ENCODE peak calls at places on chromosomes 4 and X, in seven cellular contexts. One of them, this sample, is unnamed.

GRCh38 chr4:26310264-26310663 is 10.6 kb upstream of the RBPJ start:
- DNase-seq in psoas muscle: no peak
- DNase-seq in cardiac muscle cell: no peak
- DNase-seq in AG09319: no peak
- DNase-seq in RWPE1: no peak
- DNase-seq in Calu3: no peak
- DNase-seq in coronary artery: no peak
- DNase-seq in this sample: no peak

GRCh38 chrX:34585561-34585960 is 71.5 kb downstream of the TMEM47 start:
- DNase-seq in cardiac muscle cell: no peak
- DNase-seq in RWPE1: no peak
- DNase-seq in Calu3: no peak
- DNase-seq in AG09319: no peak
- DNase-seq in coronary artery: no peak
- DNase-seq in psoas muscle: no peak
- DNase-seq in this sample: no peak

GRCh38 chrX:8914636-8915035 is 113.5 kb upstream of the FAM9A start:
- DNase-seq in Calu3: no peak
- DNase-seq in coronary artery: no peak
- DNase-seq in RWPE1: no peak
- DNase-seq in psoas muscle: no peak
- DNase-seq in cardiac muscle cell: no peak
- DNase-seq in AG09319: no peak
- DNase-seq in this sample: no peak

GRCh38 chrX:102624105-102624504 is 24.8 kb downstream of the ARMCX5 start:
- DNase-seq in RWPE1: no peak
- DNase-seq in AG09319: no peak
- DNase-seq in Calu3: no peak
- DNase-seq in cardiac muscle cell: no peak
- DNase-seq in psoas muscle: no peak
- DNase-seq in coronary artery: no peak
- DNase-seq in this sample: no peak

GRCh38 chr4:84849051-84849640 is 117.3 kb downstream of the WDFY3 start:
- DNase-seq in Calu3: no peak
- DNase-seq in psoas muscle: no peak
- DNase-seq in AG09319: peak
- DNase-seq in cardiac muscle cell: no peak
- DNase-seq in coronary artery: no peak
- DNase-seq in RWPE1: no peak
- DNase-seq in this sample: no peak

GRCh38 chr4:10079951-10080873 is 36.4 kb downstream of the WDR1 start:
- DNase-seq in psoas muscle: no peak
- DNase-seq in coronary artery: no peak
- DNase-seq in RWPE1: no peak
- DNase-seq in cardiac muscle cell: no peak
- DNase-seq in AG09319: no peak
- DNase-seq in Calu3: no peak
- DNase-seq in this sample: no peak

GRCh38 chrX:49309401-49309981 is 6.0 kb downstream of the GAGE10 start:
- DNase-seq in RWPE1: no peak
- DNase-seq in AG09319: no peak
- DNase-seq in cardiac muscle cell: no peak
- DNase-seq in psoas muscle: no peak
- DNase-seq in Calu3: no peak
- DNase-seq in coronary artery: no peak
- DNase-seq in this sample: no peak

GRCh38 chr4:87251104-87251503 is 30.7 kb upstream of the KLHL8 start:
- DNase-seq in RWPE1: no peak
- DNase-seq in cardiac muscle cell: no peak
- DNase-seq in coronary artery: no peak
- DNase-seq in Calu3: no peak
- DNase-seq in AG09319: no peak
- DNase-seq in psoas muscle: no peak
- DNase-seq in this sample: no peak

GRCh38 chr4:146932111-146932510 is 13.6 kb downstream of the TTC29 start:
- DNase-seq in psoas muscle: no peak
- DNase-seq in RWPE1: no peak
- DNase-seq in AG09319: no peak
- DNase-seq in Calu3: no peak
- DNase-seq in cardiac muscle cell: no peak
- DNase-seq in coronary artery: no peak
- DNase-seq in this sample: no peak

GRCh38 chr4:128281354-128281753 is 6.3 kb downstream of the PGRMC2 start:
- DNase-seq in coronary artery: no peak
- DNase-seq in cardiac muscle cell: no peak
- DNase-seq in Calu3: no peak
- DNase-seq in psoas muscle: no peak
- DNase-seq in RWPE1: no peak
- DNase-seq in AG09319: no peak
- DNase-seq in this sample: no peak

GRCh38 chrX:72268601-72269365 is 8.3 kb downstream of the RPS4X start:
- DNase-seq in AG09319: no peak
- DNase-seq in coronary artery: no peak
- DNase-seq in RWPE1: no peak
- DNase-seq in psoas muscle: no peak
- DNase-seq in Calu3: no peak
- DNase-seq in cardiac muscle cell: no peak
- DNase-seq in this sample: no peak

GRCh38 chr4:136742330-136742729 is 790.0 kb downstream of the PCDH18 start:
- DNase-seq in psoas muscle: no peak
- DNase-seq in AG09319: no peak
- DNase-seq in RWPE1: no peak
- DNase-seq in cardiac muscle cell: no peak
- DNase-seq in coronary artery: no peak
- DNase-seq in Calu3: no peak
- DNase-seq in this sample: no peak

GRCh38 chr4:113958766-113959540 is 20.5 kb downstream of the ARSJ start:
- DNase-seq in cardiac muscle cell: no peak
- DNase-seq in RWPE1: peak
- DNase-seq in psoas muscle: no peak
- DNase-seq in coronary artery: no peak
- DNase-seq in Calu3: no peak
- DNase-seq in AG09319: peak
- DNase-seq in this sample: no peak

GRCh38 chr4:131450572-131451209 is 1698.4 kb upstream of the PCDH10 start:
- DNase-seq in Calu3: no peak
- DNase-seq in AG09319: no peak
- DNase-seq in RWPE1: no peak
- DNase-seq in coronary artery: no peak
- DNase-seq in psoas muscle: no peak
- DNase-seq in cardiac muscle cell: no peak
- DNase-seq in this sample: no peak

GRCh38 chrX:96314974-96315373 is 369.7 kb upstream of the DIAPH2 start:
- DNase-seq in cardiac muscle cell: no peak
- DNase-seq in coronary artery: no peak
- DNase-seq in psoas muscle: no peak
- DNase-seq in RWPE1: peak
- DNase-seq in Calu3: peak
- DNase-seq in AG09319: no peak
- DNase-seq in this sample: no peak

GRCh38 chr4:1771555-1772305 is 21.4 kb upstream of the FGFR3 start:
- DNase-seq in AG09319: no peak
- DNase-seq in psoas muscle: no peak
- DNase-seq in RWPE1: no peak
- DNase-seq in Calu3: no peak
- DNase-seq in cardiac muscle cell: no peak
- DNase-seq in coronary artery: no peak
- DNase-seq in this sample: no peak

GRCh38 chr4:22463179-22463578 is 52.7 kb downstream of the ADGRA3 start:
- DNase-seq in AG09319: no peak
- DNase-seq in RWPE1: no peak
- DNase-seq in Calu3: no peak
- DNase-seq in psoas muscle: no peak
- DNase-seq in coronary artery: no peak
- DNase-seq in cardiac muscle cell: no peak
- DNase-seq in this sample: no peak

GRCh38 chr4:106993846-106994245 is 42.3 kb downstream of the DKK2 start:
- DNase-seq in RWPE1: no peak
- DNase-seq in psoas muscle: no peak
- DNase-seq in coronary artery: no peak
- DNase-seq in AG09319: no peak
- DNase-seq in Calu3: no peak
- DNase-seq in cardiac muscle cell: no peak
- DNase-seq in this sample: no peak

GRCh38 chr4:825063-825968 is 613 bp downstream of the CPLX1 start:
- DNase-seq in coronary artery: no peak
- DNase-seq in cardiac muscle cell: peak
- DNase-seq in AG09319: no peak
- DNase-seq in Calu3: no peak
- DNase-seq in psoas muscle: no peak
- DNase-seq in RWPE1: peak
- DNase-seq in this sample: no peak

DNA sequence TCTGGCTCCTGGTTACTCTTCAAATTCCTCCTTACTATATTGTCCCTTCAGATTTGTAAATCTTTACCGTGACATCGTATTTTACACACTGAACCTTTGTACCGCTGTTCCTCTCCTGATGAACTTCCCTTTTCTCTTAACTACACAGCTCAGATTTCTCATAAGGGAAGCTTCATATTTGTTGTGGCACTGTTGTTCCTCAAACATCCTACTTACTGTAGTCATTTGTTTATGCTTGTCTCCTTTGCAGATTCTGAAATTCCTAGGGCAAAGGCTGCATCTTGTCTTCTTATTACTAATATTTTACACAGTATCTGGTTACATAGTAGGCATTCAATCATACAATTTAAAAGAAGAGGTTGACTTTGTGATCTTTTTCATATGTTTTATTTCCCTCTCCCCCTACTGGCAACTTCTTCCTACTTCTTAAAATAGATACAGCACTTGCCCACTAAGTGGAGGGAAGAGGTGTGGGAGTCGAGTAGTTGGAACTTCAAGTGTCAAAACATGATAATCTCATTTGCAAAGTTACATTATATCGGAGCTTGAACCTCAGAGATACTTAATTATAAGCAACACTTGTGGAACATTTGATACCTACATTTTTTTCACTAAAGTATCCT is 50.0 kb downstream of the TET2 start:
- DNase-seq in cardiac muscle cell: peak
- DNase-seq in psoas muscle: no peak
- DNase-seq in coronary artery: no peak
- DNase-seq in AG09319: no peak
- DNase-seq in Calu3: no peak
- DNase-seq in RWPE1: no peak
- DNase-seq in this sample: no peak
- TF ChIP-seq CTCF in cardiac muscle cell: peak
- TF ChIP-seq CTCF in psoas muscle: no peak
- TF ChIP-seq CTCF in coronary artery: no peak
- TF ChIP-seq CTCF in AG09319: peak
- TF ChIP-seq CTCF in Calu3: no peak
- TF ChIP-seq CTCF in RWPE1: no peak
- TF ChIP-seq CTCF in this sample: peak

DNA sequence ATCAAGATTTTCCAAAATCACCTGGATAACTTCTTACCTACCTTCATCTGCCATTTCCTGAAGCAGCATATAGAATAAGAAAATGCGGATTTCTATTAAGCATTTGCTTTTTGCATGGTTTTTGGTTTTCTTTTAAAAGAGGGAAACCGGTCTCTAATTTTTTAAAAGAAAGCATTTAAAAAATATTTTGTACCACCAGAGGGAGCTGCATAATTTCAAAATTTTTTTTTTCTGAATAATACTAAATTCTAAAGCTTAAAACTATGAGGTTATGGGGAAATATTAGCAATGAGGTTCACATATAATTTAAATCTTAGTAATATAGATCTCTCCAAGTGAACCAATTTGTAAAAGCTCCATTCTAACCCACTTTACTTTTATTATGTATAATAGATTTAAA is 137.7 kb upstream of the TENT5D start:
- DNase-seq in cardiac muscle cell: no peak
- DNase-seq in psoas muscle: no peak
- DNase-seq in AG09319: no peak
- DNase-seq in Calu3: no peak
- DNase-seq in RWPE1: no peak
- DNase-seq in coronary artery: no peak
- DNase-seq in this sample: no peak
- TF ChIP-seq CTCF in cardiac muscle cell: peak
- TF ChIP-seq CTCF in psoas muscle: no peak
- TF ChIP-seq CTCF in AG09319: peak
- TF ChIP-seq CTCF in Calu3: no peak
- TF ChIP-seq CTCF in RWPE1: no peak
- TF ChIP-seq CTCF in coronary artery: no peak
- TF ChIP-seq CTCF in this sample: no peak

GRCh38 chr4:125198916-125199315 is 115.8 kb upstream of the FAT4 start:
- DNase-seq in Calu3: no peak
- DNase-seq in psoas muscle: no peak
- DNase-seq in cardiac muscle cell: no peak
- DNase-seq in coronary artery: no peak
- DNase-seq in RWPE1: peak
- DNase-seq in AG09319: no peak
- DNase-seq in this sample: no peak
- TF ChIP-seq CTCF in Calu3: no peak
- TF ChIP-seq CTCF in psoas muscle: no peak
- TF ChIP-seq CTCF in cardiac muscle cell: no peak
- TF ChIP-seq CTCF in coronary artery: no peak
- TF ChIP-seq CTCF in RWPE1: no peak
- TF ChIP-seq CTCF in AG09319: no peak
- TF ChIP-seq CTCF in this sample: no peak

DNA sequence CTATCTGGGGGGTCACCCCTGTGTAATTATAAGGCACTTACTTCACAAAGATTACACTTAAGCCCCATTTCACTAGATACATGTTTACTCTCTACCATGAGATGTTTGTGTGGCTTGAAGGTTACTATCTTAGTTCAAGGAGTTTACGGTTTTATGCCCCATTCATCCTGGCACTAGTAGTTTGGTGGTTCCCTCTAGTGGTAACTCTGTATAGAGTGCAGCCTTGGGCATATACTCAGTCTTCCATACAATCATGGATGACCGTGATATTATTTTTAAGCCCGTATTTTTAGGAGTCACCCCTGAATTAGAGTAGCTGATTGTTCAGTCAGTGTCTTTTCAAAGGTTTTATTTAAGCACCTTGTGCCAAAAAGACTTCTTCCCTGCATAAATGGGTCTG is 109.9 kb upstream of the FAM47C start:
- DNase-seq in cardiac muscle cell: peak
- DNase-seq in psoas muscle: no peak
- DNase-seq in coronary artery: no peak
- DNase-seq in RWPE1: no peak
- DNase-seq in Calu3: no peak
- DNase-seq in AG09319: no peak
- DNase-seq in this sample: no peak
- TF ChIP-seq CTCF in cardiac muscle cell: peak
- TF ChIP-seq CTCF in psoas muscle: no peak
- TF ChIP-seq CTCF in coronary artery: no peak
- TF ChIP-seq CTCF in RWPE1: peak
- TF ChIP-seq CTCF in Calu3: peak
- TF ChIP-seq CTCF in AG09319: peak
- TF ChIP-seq CTCF in this sample: no peak

DNA sequence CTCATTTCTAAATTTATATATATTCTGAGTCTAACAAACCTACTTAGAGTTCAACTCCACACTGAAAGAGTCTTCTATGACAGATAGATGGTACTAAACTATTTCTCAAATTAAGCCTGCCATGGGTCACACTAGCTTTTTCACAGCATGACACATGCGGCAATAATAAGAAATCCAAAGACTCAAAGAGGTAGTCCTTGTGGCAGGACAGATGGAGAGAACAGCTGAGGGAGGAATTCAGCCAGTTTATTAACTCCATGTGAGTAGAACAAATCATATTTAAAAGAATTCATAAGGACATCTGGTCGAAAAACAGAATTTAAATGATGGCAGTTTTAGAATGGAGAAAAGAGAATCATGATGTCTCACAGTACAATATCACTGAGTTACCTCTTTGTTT is 305.2 kb downstream of the MAPK10 start:
- DNase-seq in coronary artery: no peak
- DNase-seq in psoas muscle: no peak
- DNase-seq in AG09319: no peak
- DNase-seq in RWPE1: no peak
- DNase-seq in Calu3: no peak
- DNase-seq in cardiac muscle cell: no peak
- DNase-seq in this sample: no peak
- TF ChIP-seq CTCF in coronary artery: no peak
- TF ChIP-seq CTCF in psoas muscle: no peak
- TF ChIP-seq CTCF in AG09319: no peak
- TF ChIP-seq CTCF in RWPE1: no peak
- TF ChIP-seq CTCF in Calu3: no peak
- TF ChIP-seq CTCF in cardiac muscle cell: no peak
- TF ChIP-seq CTCF in this sample: no peak